ENCODE peak calls at places on chromosomes 12 and 14, in seven cellular contexts. K, T, W, M, C, J and P are unnamed samples.

GRCh38 chr12:100199347-100200136 is 1.1 kb upstream of the ACTR6 start:
- DNase-seq in K (peak), T (peak), W (peak), M (peak), C (peak), J (peak), P (peak)

GRCh38 chr14:77609902-77610301 is 6.5 kb downstream of the SPTLC2 start:
- DNase-seq in K (no peak), T (no peak), W (no peak), M (no peak), C (no peak), J (no peak), P (no peak)

GRCh38 chr12:51210690-51211395 is 7.0 kb downstream of the POU6F1 start:
- DNase-seq in K (no peak), T (no peak), W (no peak), M (no peak), C (no peak), J (no peak), P (no peak)

GRCh38 chr12:45329238-45329637 is 113.3 kb downstream of the ANO6 start:
- DNase-seq in K (no peak), T (no peak), W (no peak), M (no peak), C (no peak), J (no peak), P (no peak)

GRCh38 chr12:31224768-31225448 is 101.0 kb downstream of the SINHCAF start:
- DNase-seq in K (no peak), T (no peak), W (no peak), M (no peak), C (no peak), J (no peak), P (no peak)

GRCh38 chr12:80861636-80862378 is 75.9 kb downstream of the LIN7A start:
- DNase-seq in K (no peak), T (no peak), W (no peak), M (no peak), C (no peak), J (no peak), P (no peak)

GRCh38 chr12:112850343-112850742 is 56.4 kb upstream of the OAS1 start:
- DNase-seq in K (no peak), T (no peak), W (no peak), M (no peak), C (no peak), J (no peak), P (no peak)

GRCh38 chr12:46212108-46212982 is 56.5 kb downstream of the SLC38A1 start:
- DNase-seq in K (no peak), T (no peak), W (no peak), M (no peak), C (no peak), J (no peak), P (no peak)

GRCh38 chr14:70714055-70714550 is 72.4 kb downstream of the TTC9 start:
- DNase-seq in K (peak), T (peak), W (peak), M (peak), C (peak), J (peak), P (peak)

GRCh38 chr14:89276424-89276975 is 140.5 kb downstream of the FOXN3 start:
- DNase-seq in K (no peak), T (no peak), W (no peak), M (no peak), C (no peak), J (no peak), P (peak)

GRCh38 chr12:68951652-68952051 is 18.7 kb upstream of the CPM start:
- DNase-seq in K (no peak), T (no peak), W (no peak), M (no peak), C (peak), J (no peak), P (no peak)

GRCh38 chr12:41795910-41796309 is 348.8 kb downstream of the GXYLT1 start:
- DNase-seq in K (no peak), T (no peak), W (no peak), M (no peak), C (peak), J (no peak), P (no peak)

GRCh38 chr12:81896771-81897170 is 137.6 kb upstream of the PPFIA2 start:
- DNase-seq in K (no peak), T (no peak), W (no peak), M (no peak), C (peak), J (no peak), P (no peak)

GRCh38 chr12:113867258-113867657 is 98.9 kb downstream of the RBM19 start:
- DNase-seq in K (no peak), T (no peak), W (no peak), M (peak), C (peak), J (peak), P (no peak)

GRCh38 chr14:90809530-90810312 is 6.5 kb downstream of the TTC7B start:
- DNase-seq in K (no peak), T (no peak), W (no peak), M (no peak), C (no peak), J (no peak), P (no peak)

GRCh38 chr14:25108959-25109358 is 59.0 kb upstream of the STXBP6 start:
- DNase-seq in K (no peak), T (peak), W (no peak), M (no peak), C (no peak), J (peak), P (no peak)

GRCh38 chr14:22926316-22926715 is 2.9 kb downstream of the PRMT5 start:
- DNase-seq in K (no peak), T (no peak), W (no peak), M (peak), C (no peak), J (no peak), P (no peak)

GRCh38 chr12:52171950-52172512 is 19.8 kb downstream of the KRT80 start:
- DNase-seq in K (no peak), T (peak), W (no peak), M (no peak), C (peak), J (peak), P (no peak)

GRCh38 chr12:71981149-71981548 is 42.5 kb downstream of the TPH2 start:
- DNase-seq in K (no peak), T (no peak), W (no peak), M (no peak), C (no peak), J (no peak), P (no peak)

GRCh38 chr14:101235872-101236221 is 325.4 kb upstream of the DIO3 start:
- DNase-seq in K (peak), T (no peak), W (no peak), M (no peak), C (no peak), J (no peak), P (no peak)

GRCh38 chr12:94925206-94925605 is 78.3 kb downstream of the NDUFA12 start:
- DNase-seq in K (no peak), T (no peak), W (no peak), M (no peak), C (no peak), J (no peak), P (no peak)

GRCh38 chr14:104665663-104666522 is 23.5 kb upstream of the INF2 start:
- DNase-seq in K (no peak), T (peak), W (no peak), M (no peak), C (no peak), J (peak), P (no peak)

GRCh38 chr12:13452955-13453570 is 256.5 kb downstream of the EMP1 start:
- DNase-seq in K (no peak), T (no peak), W (no peak), M (no peak), C (no peak), J (no peak), P (no peak)

GRCh38 chr12:53978477-53979356 is 4.0 kb upstream of the HOTAIR start:
- DNase-seq in K (no peak), T (no peak), W (no peak), M (no peak), C (no peak), J (no peak), P (no peak)

GRCh38 chr12:49089831-49090773 is 4.5 kb downstream of the DHH start:
- DNase-seq in K (peak), T (peak), W (peak), M (no peak), C (peak), J (peak), P (no peak)

GRCh38 chr14:104442611-104443390 is 136.8 kb upstream of the C14orf180 start:
- DNase-seq in K (peak), T (no peak), W (no peak), M (no peak), C (no peak), J (no peak), P (no peak)

GRCh38 chr12:26524862-26525465 is 308.0 kb downstream of the ITPR2 start:
- DNase-seq in K (no peak), T (no peak), W (no peak), M (no peak), C (no peak), J (peak), P (no peak)

GRCh38 chr12:88393017-88393767 is 187.1 kb downstream of the KITLG start:
- DNase-seq in K (no peak), T (no peak), W (no peak), M (no peak), C (no peak), J (peak), P (no peak)

GRCh38 chr14:57080691-57081090 is 188.0 kb downstream of the EXOC5 start:
- DNase-seq in K (no peak), T (no peak), W (no peak), M (no peak), C (no peak), J (no peak), P (no peak)

GRCh38 chr12:124861492-124861891 is 2.2 kb downstream of the SCARB1 start:
- DNase-seq in K (no peak), T (no peak), W (peak), M (peak), C (no peak), J (no peak), P (no peak)

DNA sequence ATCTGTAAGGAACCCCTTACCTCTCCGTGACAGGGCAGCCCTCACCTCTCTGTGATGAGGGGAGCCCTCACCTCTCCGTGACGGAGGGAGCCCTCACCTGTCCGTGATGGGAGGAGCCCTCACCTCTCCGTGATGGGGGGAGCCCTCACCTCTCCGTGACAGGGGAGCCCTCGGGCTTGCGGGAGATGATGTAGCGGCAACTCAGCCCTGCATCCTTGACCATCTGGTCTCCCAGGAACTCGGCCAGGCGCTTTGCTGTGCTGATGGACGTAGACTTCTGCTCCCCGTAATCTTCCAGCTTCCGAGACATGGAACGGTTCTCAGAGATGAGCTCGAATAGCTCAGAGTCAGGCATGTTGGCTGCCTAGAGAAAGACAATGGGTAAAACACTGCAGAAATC is 28.0 kb downstream of the POLE start:
- DNase-seq in K (no peak), T (no peak), W (no peak), M (no peak), C (no peak), J (no peak), P (no peak)
- TF ChIP-seq CTCF in K (no peak), T (no peak), W (no peak), M (no peak), C (no peak), J (no peak), P (no peak)

GRCh38 chr14:39419272-39419671 is 13.0 kb downstream of the FBXO33 start:
- DNase-seq in K (no peak), T (no peak), W (no peak), M (no peak), C (no peak), J (no peak), P (no peak)
- TF ChIP-seq CTCF in K (no peak), T (no peak), W (no peak), M (no peak), C (no peak), J (no peak), P (no peak)

DNA sequence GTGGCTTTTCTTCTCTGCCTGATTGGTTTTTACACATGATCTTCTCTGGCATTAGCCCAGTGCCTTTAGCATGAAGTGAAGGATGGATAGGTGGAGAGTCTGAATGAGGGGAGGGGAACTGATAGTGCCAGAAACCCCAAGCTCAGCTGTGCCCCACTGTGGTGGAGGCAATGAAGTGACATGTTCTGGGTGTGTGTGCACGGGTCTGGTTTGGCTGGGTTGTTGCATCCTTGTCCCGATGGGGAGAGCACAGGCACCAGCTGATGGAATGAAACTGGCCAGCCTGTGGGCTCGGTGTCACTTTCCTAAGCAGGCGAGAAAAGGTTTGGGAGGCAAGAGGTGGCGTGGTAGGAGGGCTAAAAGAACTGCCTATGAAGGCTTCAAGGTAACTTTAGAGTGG is 65.3 kb downstream of the CACNA1C start:
- DNase-seq in K (no peak), T (no peak), W (no peak), M (no peak), C (no peak), J (no peak), P (no peak)
- TF ChIP-seq CTCF in K (no peak), T (no peak), W (no peak), M (no peak), C (no peak), J (no peak), P (no peak)

DNA sequence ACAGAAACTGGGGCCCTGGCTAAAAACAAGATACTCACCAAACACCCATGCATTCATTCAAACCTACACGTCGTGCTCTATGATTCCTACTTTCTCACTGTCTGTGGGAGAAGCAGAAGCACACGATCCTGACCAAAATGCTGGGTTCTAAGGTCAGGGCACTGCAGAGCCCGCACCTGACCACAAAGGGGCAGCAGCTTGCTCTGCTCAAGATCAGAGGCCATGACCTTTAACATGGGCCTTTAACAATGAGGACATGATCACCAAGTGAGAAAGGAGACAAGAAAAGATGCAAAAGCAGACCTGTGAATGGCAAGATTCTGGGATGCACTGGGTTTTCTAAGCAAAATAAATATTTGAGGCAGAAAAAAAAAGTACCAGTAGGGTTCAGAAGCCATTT is 40.1 kb upstream of the VPS33A start:
- DNase-seq in K (no peak), T (no peak), W (no peak), M (no peak), C (no peak), J (no peak), P (no peak)
- TF ChIP-seq CTCF in K (no peak), T (no peak), W (no peak), M (no peak), C (no peak), J (no peak), P (no peak)

GRCh38 chr14:68937790-68938514 is 41.1 kb downstream of the ACTN1 start:
- DNase-seq in K (no peak), T (peak), W (peak), M (no peak), C (no peak), J (peak), P (no peak)
- TF ChIP-seq CTCF in K (no peak), T (peak), W (peak), M (no peak), C (no peak), J (peak), P (no peak)

DNA sequence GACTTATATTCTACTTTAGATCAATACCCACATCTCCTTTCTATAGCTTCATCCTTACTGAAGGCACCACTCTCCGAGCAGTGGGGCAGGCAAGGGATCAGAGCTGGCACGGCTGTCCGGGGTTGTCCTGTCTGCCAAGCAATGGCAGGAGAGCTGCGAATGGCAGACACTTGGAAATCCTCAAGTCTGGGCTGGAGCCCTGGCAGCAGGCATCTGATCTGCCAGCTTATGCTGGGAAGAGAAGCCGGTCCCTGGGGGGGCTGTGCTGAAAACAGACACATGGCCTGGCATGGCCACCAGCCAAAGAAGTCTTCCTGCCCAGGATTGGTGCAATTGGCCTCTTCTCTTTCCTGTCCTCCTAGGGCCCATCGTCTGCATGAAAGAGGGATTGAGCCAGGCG is 280.2 kb upstream of the PWP1 start:
- DNase-seq in K (no peak), T (no peak), W (peak), M (no peak), C (no peak), J (no peak), P (no peak)
- TF ChIP-seq CTCF in K (no peak), T (no peak), W (no peak), M (no peak), C (no peak), J (no peak), P (no peak)

DNA sequence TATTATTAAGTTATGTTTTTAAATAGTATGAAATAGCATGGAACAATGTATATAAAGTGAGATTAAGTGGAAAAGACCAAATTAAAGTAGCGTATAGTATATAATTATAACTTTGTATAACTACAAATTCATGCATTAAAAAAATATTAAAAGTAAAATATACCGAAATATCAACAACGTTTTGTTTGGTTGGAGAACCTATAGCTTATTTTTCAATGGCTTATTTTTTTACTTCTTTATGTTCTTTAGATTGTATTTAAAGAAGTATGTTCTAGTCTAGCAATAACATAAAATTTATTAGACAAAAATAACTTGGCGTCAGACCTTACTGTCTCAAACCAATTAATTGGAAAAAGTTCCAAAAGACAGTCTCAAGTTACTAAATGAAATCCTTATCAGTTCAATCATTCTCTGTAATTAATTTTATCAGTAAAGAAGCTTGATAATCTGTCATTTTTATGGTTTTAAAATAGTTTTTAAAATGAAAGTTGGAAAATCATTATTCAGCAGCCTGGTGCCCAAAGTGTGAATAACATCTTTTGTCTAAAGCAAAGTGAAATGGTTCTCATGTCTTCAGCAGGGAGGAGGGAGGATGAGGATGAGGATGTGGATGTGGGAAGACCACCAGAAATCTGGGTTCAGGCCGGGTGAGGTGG is 46.7 kb downstream of the IRAK3 start:
- DNase-seq in K (no peak), T (no peak), W (no peak), M (peak), C (no peak), J (no peak), P (no peak)
- TF ChIP-seq CTCF in K (no peak), T (no peak), W (peak), M (no peak), C (peak), J (no peak), P (peak)

GRCh38 chr14:75147423-75148071 is 20.7 kb upstream of the NEK9 start:
- DNase-seq in K (peak), T (peak), W (peak), M (no peak), C (peak), J (peak), P (peak)
- TF ChIP-seq CTCF in K (no peak), T (peak), W (peak), M (no peak), C (no peak), J (no peak), P (peak)

GRCh38 chr14:44369401-44370123 is 137.5 kb downstream of the FSCB start:
- DNase-seq in K (no peak), T (no peak), W (no peak), M (no peak), C (no peak), J (no peak), P (no peak)
- TF ChIP-seq CTCF in K (no peak), T (no peak), W (no peak), M (no peak), C (no peak), J (no peak), P (no peak)

GRCh38 chr14:85531594-85532391 is 1.8 kb downstream of the FLRT2 start:
- DNase-seq in K (peak), T (peak), W (peak), M (peak), C (peak), J (no peak), P (no peak)
- TF ChIP-seq CTCF in K (no peak), T (no peak), W (no peak), M (peak), C (peak), J (no peak), P (no peak)